ENCODE peak calls at places on chromosome 1, in seven cellular contexts. One of them, this sample, is unnamed.

GRCh38 chr1:59292557-59292956 is 4.3 kb upstream of the FGGY start:
- DNase-seq in GM23248: peak; percentile 80
- DNase-seq in GM10248: peak; percentile 38
- DNase-seq in stimulated activated CD4-positive, alpha-beta T cell treated with anti-CD3 and anti-CD28 coated beads, TNF-alpha, amount 100 ng/mL, for 1 hour: no peak
- DNase-seq in NAMALWA: peak; percentile 25
- DNase-seq in WTC11: no peak
- DNase-seq in GM13976: peak; percentile 58
- DNase-seq in this sample: peak; percentile 48

GRCh38 chr1:25760122-25760719 is 39.8 kb upstream of the SELENON start:
- DNase-seq in WTC11: no peak
- DNase-seq in GM13976: no peak
- DNase-seq in stimulated activated CD4-positive, alpha-beta T cell treated with anti-CD3 and anti-CD28 coated beads, TNF-alpha, amount 100 ng/mL, for 1 hour: no peak
- DNase-seq in GM10248: no peak
- DNase-seq in GM23248: no peak
- DNase-seq in NAMALWA: no peak
- DNase-seq in this sample: no peak

GRCh38 chr1:201042663-201043461 is 19.3 kb upstream of the KIF21B start:
- DNase-seq in GM13976: peak; percentile 83
- DNase-seq in stimulated activated CD4-positive, alpha-beta T cell treated with anti-CD3 and anti-CD28 coated beads, TNF-alpha, amount 100 ng/mL, for 1 hour: peak; percentile 52
- DNase-seq in WTC11: peak; percentile 70
- DNase-seq in GM23248: peak; percentile 83
- DNase-seq in GM10248: peak; percentile 79
- DNase-seq in NAMALWA: peak; percentile 85
- DNase-seq in this sample: peak; percentile 80

GRCh38 chr1:60870269-60870668 is 212.1 kb upstream of the NFIA start:
- DNase-seq in GM13976: no peak
- DNase-seq in GM10248: no peak
- DNase-seq in stimulated activated CD4-positive, alpha-beta T cell treated with anti-CD3 and anti-CD28 coated beads, TNF-alpha, amount 100 ng/mL, for 1 hour: no peak
- DNase-seq in WTC11: no peak
- DNase-seq in GM23248: no peak
- DNase-seq in NAMALWA: no peak
- DNase-seq in this sample: no peak

GRCh38 chr1:247518613-247518891 is 17.7 kb downstream of the OR2C3 start:
- DNase-seq in GM10248: no peak
- DNase-seq in stimulated activated CD4-positive, alpha-beta T cell treated with anti-CD3 and anti-CD28 coated beads, TNF-alpha, amount 100 ng/mL, for 1 hour: no peak
- DNase-seq in GM23248: no peak
- DNase-seq in GM13976: no peak
- DNase-seq in WTC11: no peak
- DNase-seq in NAMALWA: no peak
- DNase-seq in this sample: no peak

GRCh38 chr1:240706150-240706904 is 94.4 kb upstream of the GREM2 start:
- DNase-seq in WTC11: no peak
- DNase-seq in GM23248: peak; percentile 78
- DNase-seq in GM13976: no peak
- DNase-seq in stimulated activated CD4-positive, alpha-beta T cell treated with anti-CD3 and anti-CD28 coated beads, TNF-alpha, amount 100 ng/mL, for 1 hour: no peak
- DNase-seq in GM10248: no peak
- DNase-seq in NAMALWA: no peak
- DNase-seq in this sample: no peak

GRCh38 chr1:114178940-114179339 is 25.3 kb upstream of the SYT6 start:
- DNase-seq in GM23248: no peak
- DNase-seq in NAMALWA: no peak
- DNase-seq in GM10248: no peak
- DNase-seq in WTC11: no peak
- DNase-seq in stimulated activated CD4-positive, alpha-beta T cell treated with anti-CD3 and anti-CD28 coated beads, TNF-alpha, amount 100 ng/mL, for 1 hour: no peak
- DNase-seq in GM13976: no peak
- DNase-seq in this sample: no peak

GRCh38 chr1:10793129-10793651 is 3.3 kb downstream of the CASZ1 start:
- DNase-seq in NAMALWA: peak; percentile 60
- DNase-seq in GM10248: no peak
- DNase-seq in GM23248: peak; percentile 29
- DNase-seq in WTC11: no peak
- DNase-seq in stimulated activated CD4-positive, alpha-beta T cell treated with anti-CD3 and anti-CD28 coated beads, TNF-alpha, amount 100 ng/mL, for 1 hour: no peak
- DNase-seq in GM13976: no peak
- DNase-seq in this sample: no peak

GRCh38 chr1:233211595-233211994 is 83.9 kb downstream of the PCNX2 start:
- DNase-seq in GM13976: no peak
- DNase-seq in GM23248: peak; percentile 16
- DNase-seq in stimulated activated CD4-positive, alpha-beta T cell treated with anti-CD3 and anti-CD28 coated beads, TNF-alpha, amount 100 ng/mL, for 1 hour: no peak
- DNase-seq in WTC11: no peak
- DNase-seq in NAMALWA: no peak
- DNase-seq in GM10248: no peak
- DNase-seq in this sample: no peak

GRCh38 chr1:79044974-79045650 is 38.6 kb upstream of the ADGRL4 start:
- DNase-seq in NAMALWA: peak; percentile 33
- DNase-seq in GM10248: no peak
- DNase-seq in GM13976: no peak
- DNase-seq in GM23248: peak; percentile 30
- DNase-seq in stimulated activated CD4-positive, alpha-beta T cell treated with anti-CD3 and anti-CD28 coated beads, TNF-alpha, amount 100 ng/mL, for 1 hour: no peak
- DNase-seq in WTC11: peak; percentile 46
- DNase-seq in this sample: no peak

GRCh38 chr1:187621961-187622360 is 793.2 kb downstream of the PLA2G4A start:
- DNase-seq in WTC11: no peak
- DNase-seq in GM13976: no peak
- DNase-seq in GM10248: no peak
- DNase-seq in NAMALWA: no peak
- DNase-seq in GM23248: peak; percentile 30
- DNase-seq in stimulated activated CD4-positive, alpha-beta T cell treated with anti-CD3 and anti-CD28 coated beads, TNF-alpha, amount 100 ng/mL, for 1 hour: no peak
- DNase-seq in this sample: no peak

GRCh38 chr1:4053774-4054173 is 153.7 kb upstream of the C1orf174 start:
- DNase-seq in WTC11: no peak
- DNase-seq in GM13976: no peak
- DNase-seq in stimulated activated CD4-positive, alpha-beta T cell treated with anti-CD3 and anti-CD28 coated beads, TNF-alpha, amount 100 ng/mL, for 1 hour: no peak
- DNase-seq in GM10248: no peak
- DNase-seq in GM23248: no peak
- DNase-seq in NAMALWA: no peak
- DNase-seq in this sample: no peak

GRCh38 chr1:46062651-46063319 is 69.6 kb downstream of the PIK3R3 start:
- DNase-seq in GM23248: peak; percentile 10
- DNase-seq in GM13976: peak; percentile 38
- DNase-seq in NAMALWA: peak; percentile 36
- DNase-seq in stimulated activated CD4-positive, alpha-beta T cell treated with anti-CD3 and anti-CD28 coated beads, TNF-alpha, amount 100 ng/mL, for 1 hour: no peak
- DNase-seq in GM10248: peak; percentile 47
- DNase-seq in WTC11: no peak
- DNase-seq in this sample: no peak

GRCh38 chr1:172855841-172856382 is 194.8 kb downstream of the TNFSF18 start:
- DNase-seq in stimulated activated CD4-positive, alpha-beta T cell treated with anti-CD3 and anti-CD28 coated beads, TNF-alpha, amount 100 ng/mL, for 1 hour: no peak
- DNase-seq in WTC11: peak; percentile 17
- DNase-seq in NAMALWA: no peak
- DNase-seq in GM10248: no peak
- DNase-seq in GM23248: no peak
- DNase-seq in GM13976: no peak
- DNase-seq in this sample: no peak

GRCh38 chr1:197374428-197374827 is 106.4 kb downstream of the CRB1 start:
- DNase-seq in GM10248: no peak
- DNase-seq in GM13976: no peak
- DNase-seq in WTC11: no peak
- DNase-seq in GM23248: no peak
- DNase-seq in stimulated activated CD4-positive, alpha-beta T cell treated with anti-CD3 and anti-CD28 coated beads, TNF-alpha, amount 100 ng/mL, for 1 hour: no peak
- DNase-seq in NAMALWA: no peak
- DNase-seq in this sample: no peak

GRCh38 chr1:232039303-232039702 is 412.7 kb downstream of the DISC1 start:
- DNase-seq in stimulated activated CD4-positive, alpha-beta T cell treated with anti-CD3 and anti-CD28 coated beads, TNF-alpha, amount 100 ng/mL, for 1 hour: no peak
- DNase-seq in GM10248: no peak
- DNase-seq in GM23248: peak; percentile 7
- DNase-seq in NAMALWA: no peak
- DNase-seq in WTC11: no peak
- DNase-seq in GM13976: no peak
- DNase-seq in this sample: no peak

GRCh38 chr1:212951058-212951923 is 950 bp downstream of the VASH2 start:
- DNase-seq in GM23248: peak; percentile 36
- DNase-seq in NAMALWA: no peak
- DNase-seq in WTC11: no peak
- DNase-seq in GM10248: no peak
- DNase-seq in GM13976: no peak
- DNase-seq in stimulated activated CD4-positive, alpha-beta T cell treated with anti-CD3 and anti-CD28 coated beads, TNF-alpha, amount 100 ng/mL, for 1 hour: no peak
- DNase-seq in this sample: no peak

GRCh38 chr1:3790501-3790923 is 5.8 kb downstream of the LRRC47 start:
- DNase-seq in NAMALWA: no peak
- DNase-seq in GM23248: no peak
- DNase-seq in WTC11: no peak
- DNase-seq in GM10248: no peak
- DNase-seq in stimulated activated CD4-positive, alpha-beta T cell treated with anti-CD3 and anti-CD28 coated beads, TNF-alpha, amount 100 ng/mL, for 1 hour: no peak
- DNase-seq in GM13976: no peak
- DNase-seq in this sample: no peak

GRCh38 chr1:66571789-66572188 is 37.8 kb downstream of the SGIP1 start:
- DNase-seq in WTC11: no peak
- DNase-seq in GM23248: peak; percentile 92
- DNase-seq in stimulated activated CD4-positive, alpha-beta T cell treated with anti-CD3 and anti-CD28 coated beads, TNF-alpha, amount 100 ng/mL, for 1 hour: no peak
- DNase-seq in GM13976: no peak
- DNase-seq in GM10248: no peak
- DNase-seq in NAMALWA: no peak
- DNase-seq in this sample: no peak